ENCODE peak calls at places on chromosome 19, in five cellular contexts. G is mammary epithelial cell, C is colonic mucosa, A is fibroblast of lung, E is psoas muscle. F is an unnamed sample.

GRCh38 chr19:2616741-2617392 is 85.6 kb downstream of the GNG7 start:
- DNase-seq in G (no peak), C (no peak), A (no peak), E (no peak), F (peak; percentile 70)

GRCh38 chr19:2424686-2425621 is 2.4 kb downstream of the TIMM13 start:
- DNase-seq in G (no peak), C (no peak), A (peak; percentile 69), E (peak; percentile 70), F (no peak)

GRCh38 chr19:7925171-7925837 is 631 bp downstream of the CTXN1 start:
- DNase-seq in G (no peak), C (peak; percentile 71), A (peak; percentile 71), E (peak; percentile 80), F (peak; percentile 57)

GRCh38 chr19:39362682-39363657 is 20.7 kb downstream of the SAMD4B start:
- DNase-seq in G (peak; percentile 71), C (no peak), A (peak; percentile 77), E (no peak), F (peak; percentile 58)

GRCh38 chr19:58409010-58409790 is 751 bp downstream of the ZNF584 start:
- DNase-seq in G (no peak), C (no peak), A (no peak), E (no peak), F (peak; percentile 62)

GRCh38 chr19:7355151-7355845 is 6.6 kb downstream of the ARHGEF18 start:
- DNase-seq in G (no peak), C (no peak), A (peak; percentile 27), E (no peak), F (no peak)

GRCh38 chr19:39424934-39425333 is 10.8 kb downstream of the RPS16 start:
- DNase-seq in G (no peak), C (no peak), A (no peak), E (no peak), F (no peak)

GRCh38 chr19:3818479-3818878 is 32.3 kb upstream of the MATK start:
- DNase-seq in G (no peak), C (no peak), A (no peak), E (no peak), F (no peak)

GRCh38 chr19:1151917-1152601 is 22.0 kb downstream of the SBNO2 start:
- DNase-seq in G (no peak), C (no peak), A (no peak), E (peak; percentile 74), F (no peak)

GRCh38 chr19:33242911-33243310 is 17.3 kb upstream of the SLC7A10 start:
- DNase-seq in G (no peak), C (no peak), A (no peak), E (no peak), F (no peak)

GRCh38 chr19:46355234-46355990 is 8.5 kb downstream of the PPP5C start:
- DNase-seq in G (no peak), C (no peak), A (no peak), E (no peak), F (peak; percentile 53)

GRCh38 chr19:44644391-44645016 is 794 bp downstream of the PVR start:
- DNase-seq in G (peak; percentile 63), C (peak; percentile 49), A (peak; percentile 28), E (peak; percentile 36), F (no peak)

GRCh38 chr19:35294328-35294727 is 2.4 kb downstream of the MAG start:
- DNase-seq in G (no peak), C (no peak), A (no peak), E (no peak), F (no peak)

GRCh38 chr19:57269515-57270250 is 10.6 kb upstream of the ZNF460 start:
- DNase-seq in G (peak; percentile 74), C (no peak), A (peak; percentile 75), E (no peak), F (no peak)

GRCh38 chr19:18401580-18402112 is 4.2 kb upstream of the LRRC25 start:
- DNase-seq in G (peak; percentile 60), C (peak; percentile 89), A (peak; percentile 83), E (peak; percentile 57), F (peak; percentile 77)

GRCh38 chr19:7582446-7582845 is 13.2 kb upstream of the CAMSAP3 start:
- DNase-seq in G (no peak), C (no peak), A (no peak), E (no peak), F (no peak)

GRCh38 chr19:49016067-49016839 is 638 bp downstream of the LHB start:
- DNase-seq in G (no peak), C (no peak), A (no peak), E (no peak), F (no peak)

GRCh38 chr19:51359294-51359693 is 6.9 kb downstream of the ETFB start:
- DNase-seq in G (peak; percentile 85), C (no peak), A (peak; percentile 92), E (no peak), F (no peak)

GRCh38 chr19:33385956-33386355 is 12.4 kb downstream of the CEBPG start:
- DNase-seq in G (no peak), C (no peak), A (no peak), E (no peak), F (no peak)

DNA sequence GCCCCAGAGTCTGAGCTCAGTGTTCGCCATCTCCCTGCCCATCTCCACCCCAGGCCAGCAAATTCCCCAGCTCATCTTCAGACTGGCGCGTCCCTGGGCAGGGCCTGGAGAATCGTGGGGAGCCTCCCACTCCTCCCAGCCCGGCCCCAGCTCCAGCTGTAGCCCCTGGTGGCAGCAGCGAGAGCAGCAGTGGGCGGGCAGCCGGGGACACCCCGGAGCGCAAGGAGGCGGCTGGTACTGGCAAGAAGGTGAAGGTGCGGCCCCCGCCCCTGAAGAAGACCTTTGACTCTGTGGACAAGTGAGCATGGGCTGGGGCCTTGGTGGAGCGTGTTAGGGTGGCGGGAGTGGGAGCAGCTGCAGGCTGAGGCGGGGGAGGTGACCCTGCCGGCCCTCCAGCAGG is 8.4 kb upstream of the PRR19 start:
- DNase-seq in G (no peak), C (no peak), A (no peak), E (peak; percentile 14), F (no peak)
- TF ChIP-seq CTCF in G (no peak), C (no peak), A (no peak), E (no peak), F (no peak)

GRCh38 chr19:29965529-29965928 is 23.5 kb downstream of the URI1 start:
- DNase-seq in G (no peak), C (no peak), A (peak; percentile 40), E (no peak), F (no peak)

GRCh38 chr19:29966594-29967249 is 24.7 kb downstream of the URI1 start:
- DNase-seq in G (no peak), C (no peak), A (peak; percentile 57), E (no peak), F (no peak)

GRCh38 chr19:29969891-29970290 is 27.9 kb downstream of the URI1 start:
- DNase-seq in G (no peak), C (no peak), A (no peak), E (no peak), F (no peak)

GRCh38 chr19:29971002-29971401 is 29.0 kb downstream of the URI1 start:
- DNase-seq in G (no peak), C (no peak), A (no peak), E (no peak), F (no peak)

DNA sequence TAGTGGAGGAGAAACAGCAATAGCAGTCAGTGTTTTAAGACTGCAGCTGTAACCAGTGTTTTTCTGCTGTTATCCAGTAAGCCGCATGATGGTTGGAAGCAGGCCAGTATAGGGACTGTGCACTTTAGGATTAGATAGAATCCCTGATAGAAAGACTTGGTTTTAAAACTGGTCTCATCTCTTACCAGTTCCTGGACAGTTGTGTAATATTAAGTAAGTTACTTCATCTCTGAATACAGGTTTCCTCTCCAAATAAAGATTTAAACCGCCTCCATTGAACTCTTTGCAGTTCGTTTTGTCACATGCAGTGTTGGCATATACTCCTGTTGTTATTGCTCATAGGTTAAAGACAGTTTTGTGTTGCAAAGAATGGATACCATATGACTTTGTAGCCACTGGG is 25.6 kb downstream of the URI1 start:
- DNase-seq in G (no peak), C (no peak), A (peak; percentile 54), E (no peak), F (no peak)
- H3K27ac ChIP-seq in G (no peak overlapping the region), C (no peak overlapping the region), A (peak overlapping the region; percentile 34), E (no peak overlapping the region), F (no peak overlapping the region)

GRCh38 chr19:13995017-13995728 is 10.9 kb downstream of the RFX1 start:
- DNase-seq in G (no peak), C (no peak), A (peak; percentile 48), E (peak; percentile 54), F (peak; percentile 45)
- H3K4me1 ChIP-seq in G (no peaks in the 10 kb centered on the region), C (no peaks in the 10 kb centered on the region), A (no peaks in the 10 kb centered on the region), E (peaks cover 16% of the 10 kb centered on the region), F (no peaks in the 10 kb centered on the region)

DNA sequence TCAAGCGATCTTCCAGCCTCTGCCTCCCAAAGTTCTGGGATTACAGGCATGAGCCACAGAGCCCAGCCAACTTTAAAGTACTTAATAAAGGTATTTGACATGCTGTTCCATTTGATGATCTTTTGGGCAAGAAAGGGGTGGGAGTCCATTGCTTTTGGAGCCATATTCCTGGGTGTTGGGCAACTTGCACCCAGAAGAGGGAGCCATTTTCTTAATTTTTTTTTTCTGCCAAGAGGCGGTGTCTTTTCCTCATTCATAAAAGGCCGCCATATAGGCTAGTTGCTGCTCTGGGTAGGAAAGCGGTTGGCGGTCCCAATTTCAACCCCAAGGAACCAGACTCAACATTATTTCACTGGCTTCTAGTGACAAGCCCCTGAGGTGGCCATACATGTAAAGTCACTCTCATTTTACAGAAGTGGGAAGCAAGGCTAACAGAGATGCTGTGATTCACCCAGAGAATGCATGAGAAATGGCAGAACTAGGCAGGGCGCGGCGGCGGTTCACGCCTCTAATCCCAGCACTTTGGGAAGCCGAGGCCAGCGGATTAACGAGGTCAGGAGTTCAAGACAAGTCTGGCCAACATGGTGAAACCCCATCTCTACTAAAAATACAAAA is 139.6 kb downstream of the CACNA1A start:
- DNase-seq in G (peak; percentile 5), C (no peak), A (peak; percentile 31), E (no peak), F (no peak)
- TF ChIP-seq CTCF in G (peak; percentile 67), C (no peak), A (peak; percentile 61), E (no peak), F (no peak)